ENCODE peak calls at places on chromosomes 11 and 22, in eight cellular contexts. One of them, this sample, is unnamed.

GRCh38 chr22:40116496-40117200 is 61.1 kb upstream of the TNRC6B start:
- DNase-seq in colonic mucosa: no peak
- DNase-seq in lung: no peak
- DNase-seq in Peyer's patch: no peak
- DNase-seq in ovary: no peak
- DNase-seq in dorsolateral prefrontal cortex: no peak
- DNase-seq in kidney epithelial cell: no peak
- DNase-seq in right atrium auricular region: no peak
- DNase-seq in this sample: no peak

GRCh38 chr11:118051611-118052461 is 25.0 kb upstream of the TMPRSS4 start:
- DNase-seq in colonic mucosa: no peak
- DNase-seq in lung: no peak
- DNase-seq in Peyer's patch: peak
- DNase-seq in ovary: no peak
- DNase-seq in dorsolateral prefrontal cortex: no peak
- DNase-seq in kidney epithelial cell: no peak
- DNase-seq in right atrium auricular region: no peak
- DNase-seq in this sample: no peak

GRCh38 chr11:46047520-46047919 is 73.7 kb downstream of the PHF21A start:
- DNase-seq in colonic mucosa: no peak
- DNase-seq in lung: no peak
- DNase-seq in Peyer's patch: no peak
- DNase-seq in ovary: no peak
- DNase-seq in dorsolateral prefrontal cortex: no peak
- DNase-seq in kidney epithelial cell: no peak
- DNase-seq in right atrium auricular region: no peak
- DNase-seq in this sample: no peak

GRCh38 chr11:50075856-50076255 is 43.2 kb downstream of the OR4C45 start:
- DNase-seq in colonic mucosa: no peak
- DNase-seq in lung: no peak
- DNase-seq in Peyer's patch: no peak
- DNase-seq in ovary: no peak
- DNase-seq in dorsolateral prefrontal cortex: no peak
- DNase-seq in kidney epithelial cell: no peak
- DNase-seq in right atrium auricular region: no peak
- DNase-seq in this sample: no peak

GRCh38 chr11:57432714-57433163 is 5.8 kb upstream of the SLC43A3 start:
- DNase-seq in colonic mucosa: no peak
- DNase-seq in lung: peak
- DNase-seq in Peyer's patch: no peak
- DNase-seq in ovary: no peak
- DNase-seq in dorsolateral prefrontal cortex: no peak
- DNase-seq in kidney epithelial cell: peak
- DNase-seq in right atrium auricular region: no peak
- DNase-seq in this sample: no peak

GRCh38 chr11:75583710-75584658 is 21.9 kb downstream of the SERPINH1 start:
- DNase-seq in colonic mucosa: peak
- DNase-seq in lung: peak
- DNase-seq in Peyer's patch: peak
- DNase-seq in ovary: peak
- DNase-seq in dorsolateral prefrontal cortex: peak
- DNase-seq in kidney epithelial cell: no peak
- DNase-seq in right atrium auricular region: peak
- DNase-seq in this sample: no peak

GRCh38 chr11:10742460-10743208 is 8.4 kb upstream of the CTR9 start:
- DNase-seq in colonic mucosa: peak
- DNase-seq in lung: no peak
- DNase-seq in Peyer's patch: peak
- DNase-seq in ovary: no peak
- DNase-seq in dorsolateral prefrontal cortex: no peak
- DNase-seq in kidney epithelial cell: peak
- DNase-seq in right atrium auricular region: no peak
- DNase-seq in this sample: peak

GRCh38 chr11:102317099-102317767 is at the start of gene BIRC3:
- DNase-seq in colonic mucosa: peak
- DNase-seq in lung: peak
- DNase-seq in Peyer's patch: peak
- DNase-seq in ovary: peak
- DNase-seq in dorsolateral prefrontal cortex: peak
- DNase-seq in kidney epithelial cell: peak
- DNase-seq in right atrium auricular region: peak
- DNase-seq in this sample: peak

GRCh38 chr11:73095613-73096012 is 46.5 kb downstream of the FCHSD2 start:
- DNase-seq in colonic mucosa: no peak
- DNase-seq in lung: no peak
- DNase-seq in Peyer's patch: no peak
- DNase-seq in ovary: no peak
- DNase-seq in dorsolateral prefrontal cortex: peak
- DNase-seq in kidney epithelial cell: no peak
- DNase-seq in right atrium auricular region: no peak
- DNase-seq in this sample: no peak

GRCh38 chr11:114080219-114080618 is 20.7 kb downstream of the ZBTB16 start:
- DNase-seq in colonic mucosa: no peak
- DNase-seq in lung: no peak
- DNase-seq in Peyer's patch: peak
- DNase-seq in ovary: no peak
- DNase-seq in dorsolateral prefrontal cortex: no peak
- DNase-seq in kidney epithelial cell: no peak
- DNase-seq in right atrium auricular region: no peak
- DNase-seq in this sample: no peak

GRCh38 chr11:114077482-114078305 is 18.2 kb downstream of the ZBTB16 start:
- DNase-seq in colonic mucosa: no peak
- DNase-seq in lung: no peak
- DNase-seq in Peyer's patch: peak
- DNase-seq in ovary: no peak
- DNase-seq in dorsolateral prefrontal cortex: no peak
- DNase-seq in kidney epithelial cell: no peak
- DNase-seq in right atrium auricular region: no peak
- DNase-seq in this sample: no peak

GRCh38 chr11:114079406-114080072 is 20.0 kb downstream of the ZBTB16 start:
- DNase-seq in colonic mucosa: no peak
- DNase-seq in lung: no peak
- DNase-seq in Peyer's patch: no peak
- DNase-seq in ovary: peak
- DNase-seq in dorsolateral prefrontal cortex: no peak
- DNase-seq in kidney epithelial cell: no peak
- DNase-seq in right atrium auricular region: no peak
- DNase-seq in this sample: no peak

GRCh38 chr11:114076974-114077373 is 17.5 kb downstream of the ZBTB16 start:
- DNase-seq in colonic mucosa: no peak
- DNase-seq in lung: no peak
- DNase-seq in Peyer's patch: no peak
- DNase-seq in ovary: no peak
- DNase-seq in dorsolateral prefrontal cortex: no peak
- DNase-seq in kidney epithelial cell: no peak
- DNase-seq in right atrium auricular region: no peak
- DNase-seq in this sample: no peak

DNA sequence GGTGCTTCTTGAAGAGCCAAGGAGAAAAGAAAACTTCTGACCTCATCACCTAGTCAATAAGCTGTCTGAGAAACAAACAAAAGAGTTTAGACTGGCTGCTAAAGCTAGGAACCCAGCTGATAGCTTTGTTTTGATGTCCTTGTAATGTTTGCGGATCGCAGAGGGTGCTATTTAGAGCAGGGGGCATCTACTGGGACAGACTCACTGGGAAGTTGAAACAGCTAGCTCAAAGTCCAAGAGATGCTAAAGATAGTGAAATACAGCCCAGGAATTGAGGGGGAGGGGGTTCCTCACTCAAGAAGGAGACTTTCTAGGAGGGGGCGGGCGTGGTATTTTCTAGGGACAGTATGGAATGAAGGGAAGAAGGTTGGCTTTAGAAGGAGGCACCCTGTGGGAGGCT is 18.9 kb downstream of the ZBTB16 start:
- DNase-seq in colonic mucosa: no peak
- DNase-seq in lung: no peak
- DNase-seq in Peyer's patch: no peak
- DNase-seq in ovary: no peak
- DNase-seq in dorsolateral prefrontal cortex: no peak
- DNase-seq in kidney epithelial cell: no peak
- DNase-seq in right atrium auricular region: no peak
- DNase-seq in this sample: no peak
- H3K4me3 ChIP-seq in colonic mucosa: no peak
- H3K4me3 ChIP-seq in lung: no peak
- H3K4me3 ChIP-seq in Peyer's patch: no peak
- H3K4me3 ChIP-seq in ovary: no peak
- H3K4me3 ChIP-seq in dorsolateral prefrontal cortex: no peak
- H3K4me3 ChIP-seq in kidney epithelial cell: no peak
- H3K4me3 ChIP-seq in right atrium auricular region: peak
- H3K4me3 ChIP-seq in this sample: no peak

GRCh38 chr22:48575567-48576332 is 1251.9 kb downstream of the BRD1 start:
- DNase-seq in colonic mucosa: no peak
- DNase-seq in lung: no peak
- DNase-seq in Peyer's patch: no peak
- DNase-seq in ovary: no peak
- DNase-seq in dorsolateral prefrontal cortex: no peak
- DNase-seq in kidney epithelial cell: no peak
- DNase-seq in right atrium auricular region: no peak
- DNase-seq in this sample: no peak

GRCh38 chr22:48572951-48573350 is 1254.7 kb downstream of the BRD1 start:
- DNase-seq in colonic mucosa: no peak
- DNase-seq in lung: no peak
- DNase-seq in Peyer's patch: no peak
- DNase-seq in ovary: no peak
- DNase-seq in dorsolateral prefrontal cortex: no peak
- DNase-seq in kidney epithelial cell: no peak
- DNase-seq in right atrium auricular region: no peak
- DNase-seq in this sample: no peak

GRCh38 chr22:48573766-48574165 is 1253.9 kb downstream of the BRD1 start:
- DNase-seq in colonic mucosa: no peak
- DNase-seq in lung: no peak
- DNase-seq in Peyer's patch: no peak
- DNase-seq in ovary: no peak
- DNase-seq in dorsolateral prefrontal cortex: no peak
- DNase-seq in kidney epithelial cell: no peak
- DNase-seq in right atrium auricular region: no peak
- DNase-seq in this sample: no peak

GRCh38 chr22:48576333-48577013 is 1251.2 kb downstream of the BRD1 start:
- DNase-seq in colonic mucosa: no peak
- DNase-seq in lung: no peak
- DNase-seq in Peyer's patch: no peak
- DNase-seq in ovary: no peak
- DNase-seq in dorsolateral prefrontal cortex: peak
- DNase-seq in kidney epithelial cell: no peak
- DNase-seq in right atrium auricular region: no peak
- DNase-seq in this sample: no peak

DNA sequence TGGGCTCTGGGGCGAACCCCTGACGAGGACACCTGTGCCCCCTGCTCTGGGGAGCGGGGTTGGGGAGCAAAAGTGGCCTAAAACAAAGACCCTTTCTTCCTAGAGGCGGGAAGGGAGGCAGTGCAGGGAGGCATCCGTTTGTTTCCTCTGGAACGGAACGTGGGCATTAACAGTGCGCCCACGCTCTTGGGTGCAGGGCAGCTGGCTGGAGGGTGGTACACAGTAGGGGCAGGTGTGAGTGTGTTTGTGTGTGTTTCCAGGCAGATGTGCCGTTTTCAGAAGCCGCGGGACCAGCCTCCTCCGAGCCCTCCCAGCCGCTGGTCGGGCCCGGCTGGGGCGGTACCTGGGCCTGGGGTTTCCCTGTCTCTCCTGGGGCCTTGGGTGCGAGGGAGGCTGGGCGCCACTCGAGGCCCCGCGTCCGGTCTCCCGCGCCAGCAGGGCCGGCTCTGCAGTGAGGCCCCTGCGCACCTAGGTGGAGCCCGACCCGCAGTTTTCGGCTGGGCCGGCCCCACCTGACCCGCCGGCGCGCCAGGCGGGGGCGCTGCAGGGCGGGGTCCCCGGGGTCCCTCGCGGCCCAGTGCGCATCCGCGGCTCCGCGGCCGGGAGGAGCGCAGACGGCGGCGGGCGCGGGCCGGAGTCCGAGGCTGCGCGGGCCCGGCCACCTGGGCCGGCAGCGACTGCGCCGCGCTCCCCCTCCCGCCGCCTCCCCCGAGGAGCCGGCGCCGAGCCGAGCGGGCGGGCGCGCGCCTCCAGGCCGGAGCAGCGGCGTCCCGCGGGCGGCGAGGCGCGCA is 1252.7 kb downstream of the BRD1 start:
- DNase-seq in colonic mucosa: peak
- DNase-seq in lung: peak
- DNase-seq in Peyer's patch: no peak
- DNase-seq in ovary: peak
- DNase-seq in dorsolateral prefrontal cortex: peak
- DNase-seq in kidney epithelial cell: no peak
- DNase-seq in right atrium auricular region: no peak
- DNase-seq in this sample: no peak
- TF ChIP-seq CTCF in colonic mucosa: no peak
- TF ChIP-seq CTCF in lung: peak
- TF ChIP-seq CTCF in Peyer's patch: peak
- TF ChIP-seq CTCF in ovary: peak
- TF ChIP-seq CTCF in dorsolateral prefrontal cortex: peak
- TF ChIP-seq CTCF in kidney epithelial cell: peak
- TF ChIP-seq CTCF in right atrium auricular region: peak
- TF ChIP-seq CTCF in this sample: peak

GRCh38 chr11:19918302-19919049 is 205.8 kb downstream of the NAV2 start:
- DNase-seq in colonic mucosa: no peak
- DNase-seq in lung: no peak
- DNase-seq in Peyer's patch: no peak
- DNase-seq in ovary: no peak
- DNase-seq in dorsolateral prefrontal cortex: no peak
- DNase-seq in kidney epithelial cell: no peak
- DNase-seq in right atrium auricular region: no peak
- DNase-seq in this sample: no peak
- H3K4me3 ChIP-seq in colonic mucosa: no peak
- H3K4me3 ChIP-seq in lung: no peak
- H3K4me3 ChIP-seq in Peyer's patch: no peak
- H3K4me3 ChIP-seq in ovary: no peak
- H3K4me3 ChIP-seq in dorsolateral prefrontal cortex: no peak
- H3K4me3 ChIP-seq in kidney epithelial cell: no peak
- H3K4me3 ChIP-seq in right atrium auricular region: no peak
- H3K4me3 ChIP-seq in this sample: no peak

DNA sequence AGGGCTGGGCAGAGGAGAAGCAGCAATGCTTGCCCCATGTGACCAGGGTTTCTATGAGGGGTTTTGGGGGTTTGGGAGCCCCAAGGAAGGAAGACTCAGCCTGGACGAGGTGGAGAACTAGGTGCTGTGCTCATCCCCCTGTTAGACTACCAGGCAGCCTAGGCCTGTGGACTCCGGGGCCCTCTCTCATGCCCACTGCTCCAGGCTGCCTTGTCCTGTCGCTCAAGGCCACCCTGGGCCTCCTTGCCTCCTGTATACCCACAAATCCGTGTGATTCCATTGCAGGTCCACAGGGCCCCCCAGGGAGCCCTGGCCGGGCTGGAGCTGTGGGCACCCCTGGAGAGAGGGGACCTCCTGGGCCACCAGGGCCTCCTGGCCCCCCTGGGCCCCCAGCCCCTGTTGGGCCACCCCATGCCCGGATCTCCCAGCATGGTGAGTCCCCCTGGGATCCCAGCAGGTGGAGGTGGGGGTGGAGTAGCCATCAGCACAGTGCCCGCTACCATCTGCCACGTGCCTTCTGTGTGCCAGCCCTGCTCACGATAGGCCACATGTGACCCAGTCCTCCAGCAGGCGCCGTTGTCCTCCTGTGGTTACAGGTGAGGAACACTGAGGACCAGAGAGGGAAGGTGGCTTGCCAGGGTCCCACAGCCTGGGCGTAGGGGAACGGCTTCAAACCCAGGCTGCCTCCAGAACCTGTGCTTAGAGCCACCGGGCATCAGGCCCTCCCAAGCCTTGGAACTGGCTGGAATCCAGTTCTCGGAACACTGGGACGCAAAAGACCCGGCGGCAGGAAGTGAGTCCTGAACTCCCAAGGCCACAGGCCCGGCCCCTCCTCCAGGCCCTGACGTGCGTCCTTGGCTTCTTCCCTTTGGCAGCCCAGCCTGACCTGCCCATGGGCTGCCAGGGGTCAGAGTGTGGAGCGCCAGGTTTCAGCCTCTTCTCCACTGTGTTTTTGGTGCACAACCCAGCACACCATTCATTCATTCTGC is 26.6 kb downstream of the EMID1 start:
- DNase-seq in colonic mucosa: no peak
- DNase-seq in lung: no peak
- DNase-seq in Peyer's patch: no peak
- DNase-seq in ovary: peak
- DNase-seq in dorsolateral prefrontal cortex: no peak
- DNase-seq in kidney epithelial cell: no peak
- DNase-seq in right atrium auricular region: peak
- DNase-seq in this sample: no peak
- TF ChIP-seq CTCF in colonic mucosa: no peak
- TF ChIP-seq CTCF in lung: no peak
- TF ChIP-seq CTCF in Peyer's patch: no peak
- TF ChIP-seq CTCF in ovary: no peak
- TF ChIP-seq CTCF in dorsolateral prefrontal cortex: no peak
- TF ChIP-seq CTCF in kidney epithelial cell: no peak
- TF ChIP-seq CTCF in right atrium auricular region: no peak
- TF ChIP-seq CTCF in this sample: no peak